ENCODE peak calls at places on chromosomes 3 and 15, in six cellular contexts. H is GM12878, S is IMR-90, W is K562, R is HepG2, F is H1. Q is an unnamed sample.

GRCh38 chr3:79846148-79846933 is 78.5 kb upstream of the ROBO1 start:
- DNase-seq in H (no peak), S (no peak), W (peak; percentile 4), R (peak; percentile 34), F (no peak), Q (no peak)

GRCh38 chr15:31977812-31978662 is 52.3 kb upstream of the CHRNA7 start:
- DNase-seq in H (no peak), S (peak; percentile 14), W (peak; percentile 65), R (peak; percentile 16), F (no peak), Q (peak; percentile 26)

GRCh38 chr3:71581451-71581980 is 2.0 kb downstream of the FOXP1 start:
- DNase-seq in H (no peak), S (no peak), W (peak; percentile 6), R (no peak), F (no peak), Q (peak; percentile 52)

GRCh38 chr3:185961675-185962232 is 23.9 kb upstream of the TRA2B start:
- DNase-seq in H (no peak), S (no peak), W (no peak), R (no peak), F (no peak), Q (no peak)

GRCh38 chr3:99833833-99834583 is 16.3 kb downstream of the CMSS1 start:
- DNase-seq in H (no peak), S (no peak), W (no peak), R (no peak), F (no peak), Q (peak; percentile 87)

GRCh38 chr3:123930426-123930825 is 30.6 kb downstream of the CCDC14 start:
- DNase-seq in H (no peak), S (no peak), W (no peak), R (no peak), F (no peak), Q (no peak)

GRCh38 chr3:20185364-20185732 is 658 bp downstream of the SGO1 start:
- DNase-seq in H (no peak), S (peak; percentile 8), W (peak; percentile 35), R (no peak), F (no peak), Q (peak; percentile 43)

GRCh38 chr3:4986175-4986610 is 7.0 kb downstream of the BHLHE40 start:
- DNase-seq in H (no peak), S (peak; percentile 64), W (no peak), R (no peak), F (no peak), Q (no peak)

GRCh38 chr15:86336051-86336788 is 256.5 kb downstream of the AGBL1 start:
- DNase-seq in H (no peak), S (no peak), W (no peak), R (no peak), F (no peak), Q (no peak)

DNA sequence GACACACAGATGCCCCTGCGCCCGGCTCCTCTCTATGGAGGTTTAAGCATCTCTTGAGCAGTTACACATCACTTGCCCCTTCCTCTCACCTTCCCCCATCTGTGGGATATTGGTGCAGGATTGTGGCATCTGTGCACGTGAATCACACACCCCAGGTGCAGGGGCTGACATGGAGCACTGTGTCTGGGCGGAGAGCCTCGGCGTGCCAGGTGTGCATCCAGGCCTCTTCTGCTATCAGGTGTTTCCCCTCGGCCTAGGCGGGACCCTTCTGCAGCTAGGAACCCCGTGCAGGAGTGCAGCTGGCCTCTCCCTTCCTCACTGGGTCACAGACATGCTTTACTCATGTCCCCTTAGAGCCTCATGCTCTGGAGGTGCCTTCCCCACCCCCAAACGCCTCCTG is 33.4 kb upstream of the MUC13 start:
- DNase-seq in H (no peak), S (no peak), W (no peak), R (no peak), F (no peak), Q (no peak)
- TF ChIP-seq POLR2A in H (peak; percentile 50), S (no peak), W (no peak), R (no peak), F (no peak), Q (no peak)

DNA sequence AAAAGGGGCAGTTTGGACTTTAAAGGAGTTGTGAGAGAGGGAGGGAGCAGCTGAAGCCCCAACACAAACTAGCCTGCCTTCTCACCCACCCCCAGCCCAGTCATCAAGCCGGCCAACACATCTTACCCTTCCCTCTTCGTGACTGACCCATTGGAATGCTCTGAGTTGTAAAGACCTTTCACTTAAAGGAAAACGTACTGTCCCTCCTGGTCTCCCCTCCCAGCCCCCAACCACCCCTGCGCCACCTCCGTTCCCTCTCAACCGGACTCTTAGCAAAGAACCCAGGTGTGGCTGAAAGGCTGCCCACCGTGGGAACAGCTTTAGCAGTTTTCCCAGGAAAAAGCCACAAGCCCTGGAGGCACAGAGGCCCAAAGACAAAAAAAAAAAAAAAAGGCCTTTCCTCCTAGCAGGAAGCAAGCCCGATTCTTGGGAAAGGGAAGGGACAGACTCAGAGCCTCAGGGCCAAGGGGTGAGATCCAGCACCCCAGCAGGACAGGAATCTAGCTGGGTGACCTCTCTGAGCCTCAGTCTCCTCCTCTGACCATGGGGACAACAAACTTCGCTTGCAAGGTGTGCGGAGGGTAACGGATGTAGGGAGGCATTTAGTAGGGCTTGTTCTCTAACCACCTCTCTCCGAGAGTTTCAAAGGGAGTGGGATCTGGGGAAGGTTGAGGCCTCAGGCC is 2.4 kb downstream of the CYP11A1 start:
- DNase-seq in H (no peak), S (peak; percentile 37), W (no peak), R (no peak), F (no peak), Q (no peak)
- H3K9ac ChIP-seq in H (no peak overlapping the region), S (peak overlapping the region; percentile 30), W (no peak overlapping the region), R (peak overlapping the region; percentile 71), F (peak overlapping the region; percentile 72), Q (no peak overlapping the region)

DNA sequence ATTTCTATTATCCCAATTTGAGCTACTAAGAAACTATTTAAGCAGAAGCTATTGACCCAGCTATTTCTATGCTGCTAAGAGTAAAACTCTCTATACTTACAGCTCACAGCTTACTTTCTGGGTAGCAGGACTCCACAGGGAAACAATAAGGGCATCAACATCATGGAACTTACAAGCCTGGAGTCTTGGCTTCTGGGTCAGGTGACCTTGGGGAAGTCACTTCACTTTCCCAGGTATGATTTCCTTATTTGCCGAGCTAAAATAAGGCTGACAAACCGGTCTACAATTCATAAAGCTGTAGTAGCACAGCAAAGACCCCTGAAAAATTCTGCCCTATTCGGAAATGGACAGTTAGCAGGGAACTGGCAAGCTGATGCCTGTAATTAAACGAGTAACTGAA is 278.3 kb upstream of the NR2F2 start:
- DNase-seq in H (no peak), S (no peak), W (no peak), R (no peak), F (no peak), Q (no peak)
- H3K27me3 ChIP-seq in H (no peaks in the 10 kb centered on the region), S (no peaks in the 10 kb centered on the region), W (no peaks in the 10 kb centered on the region), R (no peaks in the 10 kb centered on the region), F (peaks cover 49% of the 10 kb centered on the region), Q (no peaks in the 10 kb centered on the region)

DNA sequence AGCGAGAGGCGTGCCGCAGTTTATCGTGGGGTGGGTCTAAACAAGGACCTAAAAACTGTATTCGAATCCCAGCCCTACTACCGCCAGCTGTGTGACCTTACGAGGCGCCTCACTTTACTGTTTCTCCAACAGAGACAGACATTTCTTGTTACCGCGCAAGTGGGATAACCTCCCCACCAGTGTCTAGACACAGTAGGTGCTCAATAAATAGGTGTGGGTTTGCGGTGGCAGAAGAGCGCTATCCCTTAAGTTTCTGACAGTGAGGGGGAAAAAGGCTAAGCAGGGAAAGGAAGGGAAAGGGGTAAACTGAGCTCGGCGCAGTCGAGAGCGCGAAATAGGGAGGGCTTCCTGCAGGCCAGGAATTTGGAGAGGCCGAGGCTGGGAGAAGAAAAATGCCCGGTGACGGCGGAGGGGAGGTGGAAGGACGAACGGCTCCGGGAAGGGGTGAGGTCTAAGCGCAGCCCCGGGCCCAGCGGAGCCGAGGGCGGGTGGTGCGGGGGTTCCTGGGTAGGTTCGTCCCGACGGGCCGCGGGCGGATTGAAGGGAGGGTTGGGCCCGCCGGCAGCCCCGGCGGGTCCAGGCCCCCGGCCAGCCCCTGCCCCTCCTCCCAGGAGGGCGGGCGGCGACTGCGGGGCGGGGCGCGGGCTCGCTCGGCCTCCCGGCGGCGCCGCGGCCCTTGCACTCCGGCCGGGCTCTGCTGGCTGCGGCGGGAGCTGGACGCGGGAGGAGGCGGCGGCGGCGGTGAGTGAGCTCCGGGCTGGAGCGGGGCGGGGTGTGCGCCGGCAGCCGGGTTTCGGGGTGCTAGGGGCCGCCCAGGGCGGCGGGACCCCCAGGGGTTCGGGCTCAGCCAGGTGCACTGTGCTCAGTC is at the start of gene CGNL1:
- DNase-seq in H (no peak), S (no peak), W (peak; percentile 40), R (peak; percentile 14), F (no peak), Q (peak; percentile 49)
- TF ChIP-seq POLR2A in H (no peak), S (no peak), W (no peak), R (no peak), F (no peak), Q (peak; percentile 66)

GRCh38 chr3:76383781-76384180 is 598.4 kb upstream of the ZNF717 start:
- DNase-seq in H (no peak), S (no peak), W (no peak), R (no peak), F (no peak), Q (no peak)
- H3K9ac ChIP-seq in H (no peak overlapping the region), S (no peak overlapping the region), W (no peak overlapping the region), R (no peak overlapping the region), F (no peak overlapping the region), Q (no peak overlapping the region)

DNA sequence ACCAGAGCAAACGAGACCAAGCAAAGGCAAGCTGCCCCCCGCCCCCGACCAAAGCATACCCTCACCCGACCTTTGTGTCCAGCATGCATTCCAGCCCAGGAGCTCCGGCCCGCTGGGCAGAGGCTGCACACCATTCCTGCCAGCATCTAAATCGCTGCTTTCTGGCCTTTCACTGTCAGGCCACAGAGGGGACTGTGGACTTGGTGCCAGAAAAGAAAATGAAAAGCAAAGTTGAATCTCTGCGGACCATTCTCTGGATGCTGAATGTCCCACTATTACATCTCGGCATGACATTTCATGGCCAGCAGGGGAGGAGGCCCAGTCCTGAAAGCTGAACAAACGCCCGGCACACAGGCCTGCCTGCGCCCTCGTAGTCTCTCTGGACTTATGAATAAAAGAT is 13.0 kb downstream of the IL17RD start:
- DNase-seq in H (no peak), S (no peak), W (no peak), R (peak; percentile 9), F (no peak), Q (no peak)
- H3K27me3 ChIP-seq in H (no peaks in the 10 kb centered on the region), S (peaks cover 10% of the 10 kb centered on the region), W (peaks cover 39% of the 10 kb centered on the region), R (peaks cover 1% of the 10 kb centered on the region), F (no peaks in the 10 kb centered on the region), Q (peaks cover 49% of the 10 kb centered on the region)

Q was measured in endothelial cell of umbilical vein.